ENCODE peak calls at places on chromosomes 1 and 21, in seven cellular contexts. U is DND-41, A is suprapubic skin, R is astrocyte, T is ascending aorta, S is psoas muscle, F is Peyer's patch. N is an unnamed sample.

GRCh38 chr1:30451532-30452125 is 271.8 kb downstream of the MATN1 start:
- DNase-seq in U (no peak), R (no peak), S (no peak), F (no peak), T (no peak), A (peak; percentile 29), N (no peak)

GRCh38 chr1:10996100-10996499 is 16.4 kb upstream of the TARDBP start:
- DNase-seq in U (no peak), T (no peak), A (no peak), F (no peak), S (no peak), R (no peak), N (no peak)

GRCh38 chr1:22799971-22800370 is 89.3 kb downstream of the EPHB2 start:
- DNase-seq in U (no peak), T (no peak), S (no peak), A (no peak), R (no peak), F (no peak), N (no peak)

GRCh38 chr1:43934279-43934985 is 831 bp downstream of the ARTN start:
- DNase-seq in S (peak; percentile 87), F (peak; percentile 77), R (no peak), T (no peak), A (no peak), U (peak; percentile 68), N (peak; percentile 59)

GRCh38 chr21:15667010-15667409 is 62.8 kb upstream of the USP25 start:
- DNase-seq in S (no peak), U (no peak), T (no peak), A (no peak), F (no peak), R (peak; percentile 56), N (no peak)

GRCh38 chr1:61951731-61952585 is 209.7 kb downstream of the PATJ start:
- DNase-seq in R (peak; percentile 88), F (no peak), A (no peak), U (no peak), T (no peak), S (no peak), N (no peak)

GRCh38 chr1:24861821-24862727 is 68.0 kb downstream of the RUNX3 start:
- DNase-seq in R (no peak), S (no peak), T (no peak), F (peak; percentile 73), U (no peak), A (no peak), N (peak; percentile 53)

GRCh38 chr1:2573250-2573649 is 13.3 kb upstream of the PRXL2B start:
- DNase-seq in T (no peak), U (no peak), A (no peak), R (no peak), S (no peak), F (no peak), N (no peak)

GRCh38 chr1:171251741-171252300 is 3.5 kb downstream of the FMO1 start:
- DNase-seq in S (no peak), T (no peak), A (no peak), F (peak; percentile 59), R (no peak), U (no peak), N (no peak)

GRCh38 chr1:17873007-17873675 is 118.0 kb downstream of the ACTL8 start:
- DNase-seq in U (no peak), R (no peak), S (no peak), A (no peak), F (no peak), T (no peak), N (no peak)

GRCh38 chr1:1037366-1038327 is 17.7 kb downstream of the AGRN start:
- DNase-seq in U (no peak), R (no peak), F (no peak), T (no peak), S (no peak), A (no peak), N (no peak)

GRCh38 chr1:41902669-41903068 is 16.1 kb downstream of the HIVEP3 start:
- DNase-seq in F (no peak), R (no peak), A (no peak), S (no peak), U (no peak), T (no peak), N (no peak)

GRCh38 chr1:69991644-69992043 is 213.7 kb downstream of the LRRC40 start:
- DNase-seq in R (no peak), S (no peak), F (no peak), T (no peak), A (no peak), U (no peak), N (no peak)

GRCh38 chr1:226939439-226940028 is 560 bp upstream of the COQ8A start:
- DNase-seq in T (no peak), S (peak; percentile 87), R (peak; percentile 32), A (no peak), F (peak; percentile 79), U (no peak), N (peak; percentile 61)

GRCh38 chr1:174413632-174414031 is 34.1 kb upstream of the GPR52 start:
- DNase-seq in S (no peak), F (no peak), U (no peak), R (no peak), A (no peak), T (no peak), N (no peak)

GRCh38 chr1:216186816-216187215 is 236.4 kb downstream of the USH2A start:
- DNase-seq in S (no peak), F (no peak), R (peak; percentile 23), A (no peak), U (no peak), T (no peak), N (no peak)

GRCh38 chr1:234315588-234315987 is 57.7 kb upstream of the COA6 start:
- DNase-seq in F (no peak), A (no peak), R (no peak), T (no peak), U (no peak), S (no peak), N (no peak)

GRCh38 chr1:107135466-107135865 is 5.4 kb upstream of the NTNG1 start:
- DNase-seq in S (no peak), F (no peak), T (no peak), U (peak; percentile 76), A (no peak), R (peak; percentile 54), N (no peak)

GRCh38 chr1:57468661-57469523 is 45.0 kb upstream of the DAB1 start:
- DNase-seq in R (peak; percentile 91), A (no peak), S (no peak), F (no peak), T (no peak), U (no peak), N (no peak)

DNA sequence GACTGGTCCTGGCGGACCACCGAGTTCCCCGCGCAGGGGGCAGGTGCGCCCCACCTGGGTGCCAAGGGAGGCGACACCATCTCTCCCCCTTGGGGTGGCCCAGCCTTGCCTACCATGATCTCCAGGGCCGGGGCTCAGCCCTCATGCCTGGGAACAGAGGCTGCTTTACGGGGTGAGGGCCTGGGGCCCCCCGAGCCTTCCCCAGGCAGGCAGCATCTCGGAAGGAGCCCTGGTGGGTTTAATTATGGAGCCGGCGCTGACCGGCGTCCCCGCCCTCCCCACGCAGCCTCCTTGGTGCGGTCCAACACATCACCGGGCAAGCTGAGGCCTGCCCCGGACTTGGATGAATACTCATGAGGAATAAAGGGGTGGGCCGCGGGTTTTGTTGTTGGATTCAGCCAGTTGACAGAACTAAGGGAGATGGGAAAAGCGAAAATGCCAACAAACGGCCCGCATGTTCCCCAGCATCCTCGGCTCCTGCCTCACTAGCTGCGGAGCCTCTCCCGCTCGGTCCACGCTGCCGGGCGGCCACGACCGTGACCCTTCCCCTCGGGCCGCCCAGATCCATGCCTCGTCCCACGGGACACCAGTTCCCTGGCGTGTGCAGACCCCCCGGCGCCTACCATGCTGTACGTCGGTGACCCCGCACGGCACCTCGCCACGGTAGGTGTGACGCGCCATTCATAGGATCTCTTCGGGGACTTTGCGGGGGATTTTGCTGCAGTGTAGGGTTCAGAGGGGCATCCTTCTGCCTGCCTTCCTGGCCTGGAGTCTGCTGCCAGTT is 38.2 kb downstream of the TP73 start:
- DNase-seq in R (no peak), T (no peak), A (no peak), F (no peak), S (no peak), U (no peak), N (no peak)
- H3K4me1 ChIP-seq in R (no peaks in the 10 kb centered on the region), T (no peaks in the 10 kb centered on the region), A (peaks cover 40% of the 10 kb centered on the region), F (no peaks in the 10 kb centered on the region), S (no peaks in the 10 kb centered on the region), U (no peaks in the 10 kb centered on the region), N (no peaks in the 10 kb centered on the region)

GRCh38 chr1:245382981-245383380 is 228.2 kb downstream of the KIF26B start:
- DNase-seq in T (no peak), A (no peak), U (no peak), S (no peak), R (no peak), F (no peak), N (no peak)

GRCh38 chr1:245383396-245384330 is 228.9 kb downstream of the KIF26B start:
- DNase-seq in A (no peak), U (no peak), S (no peak), F (no peak), R (no peak), T (no peak), N (no peak)

GRCh38 chr1:245377854-245378253 is 223.1 kb downstream of the KIF26B start:
- DNase-seq in R (no peak), T (no peak), S (no peak), U (no peak), A (no peak), F (no peak), N (no peak)

GRCh38 chr1:245378352-245379144 is 223.8 kb downstream of the KIF26B start:
- DNase-seq in S (no peak), R (no peak), A (no peak), U (peak; percentile 94), F (no peak), T (no peak), N (no peak)

GRCh38 chr1:245380790-245381535 is 226.2 kb downstream of the KIF26B start:
- DNase-seq in T (no peak), R (no peak), F (no peak), S (no peak), A (no peak), U (peak; percentile 24), N (no peak)
- TF ChIP-seq CTCF in T (no peak), R (peak; percentile 34), F (no peak), S (peak; percentile 18), A (no peak), U (peak; percentile 61), N (peak; percentile 15)

GRCh38 chr1:27833470-27833869 is 2.9 kb downstream of the PPP1R8 start:
- DNase-seq in R (no peak), T (no peak), U (no peak), F (no peak), A (no peak), S (no peak), N (no peak)
- H3K36me3 ChIP-seq in R (peaks cover 18% of the 10 kb centered on the region), T (peaks cover 13% of the 10 kb centered on the region), U (peaks cover 47% of the 10 kb centered on the region), F (no peaks in the 10 kb centered on the region), A (peaks cover 19% of the 10 kb centered on the region), S (peaks cover 3% of the 10 kb centered on the region), N (peaks cover 2% of the 10 kb centered on the region)

GRCh38 chr1:224381880-224382548 is 25.3 kb downstream of the CNIH4 start:
- DNase-seq in F (no peak), A (no peak), T (no peak), R (no peak), S (no peak), U (no peak), N (no peak)

GRCh38 chr1:224377676-224378006 is 21.0 kb downstream of the CNIH4 start:
- DNase-seq in F (no peak), R (peak; percentile 60), T (no peak), A (no peak), U (no peak), S (no peak), N (no peak)

GRCh38 chr1:224375059-224375458 is 18.4 kb downstream of the CNIH4 start:
- DNase-seq in U (no peak), T (no peak), S (no peak), F (no peak), A (no peak), R (no peak), N (no peak)

GRCh38 chr1:224380003-224380402 is 23.3 kb downstream of the CNIH4 start:
- DNase-seq in T (no peak), F (no peak), R (peak; percentile 20), U (peak; percentile 75), S (no peak), A (no peak), N (no peak)

GRCh38 chr1:224378855-224379631 is 22.4 kb downstream of the CNIH4 start:
- DNase-seq in S (no peak), U (no peak), F (no peak), A (no peak), T (no peak), R (no peak), N (no peak)
- H3K4me1 ChIP-seq in S (peaks cover 29% of the 10 kb centered on the region), U (peaks cover 24% of the 10 kb centered on the region), F (no peaks in the 10 kb centered on the region), A (peaks cover 7% of the 10 kb centered on the region), T (peaks cover 10% of the 10 kb centered on the region), R (peaks cover 10% of the 10 kb centered on the region), N (peaks cover 2% of the 10 kb centered on the region)

N was measured in lung.